ENCODE peak calls at places on chromosome 6, in eight cellular contexts. One of them, this sample, is unnamed.

GRCh38 chr6:25754508-25754907 is at the start of gene SLC17A4:
- DNase-seq in mucosa of descending colon: no peak
- DNase-seq in GM13976: no peak
- DNase-seq in pancreas: no peak
- DNase-seq in heart left ventricle: no peak
- DNase-seq in AG04450: no peak
- DNase-seq in GM12864: no peak
- DNase-seq in endothelial cell of umbilical vein: no peak
- DNase-seq in this sample: no peak

GRCh38 chr6:5619249-5619648 is 357.9 kb downstream of the FARS2 start:
- DNase-seq in AG04450: no peak
- DNase-seq in endothelial cell of umbilical vein: no peak
- DNase-seq in mucosa of descending colon: no peak
- DNase-seq in GM13976: peak
- DNase-seq in heart left ventricle: no peak
- DNase-seq in pancreas: no peak
- DNase-seq in GM12864: peak
- DNase-seq in this sample: no peak

GRCh38 chr6:143253630-143254029 is 192.9 kb downstream of the AIG1 start:
- DNase-seq in heart left ventricle: no peak
- DNase-seq in endothelial cell of umbilical vein: no peak
- DNase-seq in mucosa of descending colon: no peak
- DNase-seq in AG04450: no peak
- DNase-seq in GM12864: no peak
- DNase-seq in pancreas: no peak
- DNase-seq in GM13976: no peak
- DNase-seq in this sample: no peak

GRCh38 chr6:89562114-89562815 is 76.3 kb downstream of the LYRM2 start:
- DNase-seq in GM12864: no peak
- DNase-seq in pancreas: no peak
- DNase-seq in GM13976: no peak
- DNase-seq in heart left ventricle: no peak
- DNase-seq in AG04450: no peak
- DNase-seq in mucosa of descending colon: no peak
- DNase-seq in endothelial cell of umbilical vein: no peak
- DNase-seq in this sample: no peak

GRCh38 chr6:124441430-124441829 is 520.8 kb upstream of the RNF217 start:
- DNase-seq in GM12864: no peak
- DNase-seq in mucosa of descending colon: no peak
- DNase-seq in pancreas: no peak
- DNase-seq in endothelial cell of umbilical vein: no peak
- DNase-seq in heart left ventricle: no peak
- DNase-seq in GM13976: no peak
- DNase-seq in AG04450: no peak
- DNase-seq in this sample: no peak

GRCh38 chr6:43515808-43516207 is 918 bp downstream of the YIPF3 start:
- DNase-seq in AG04450: no peak
- DNase-seq in pancreas: no peak
- DNase-seq in mucosa of descending colon: no peak
- DNase-seq in endothelial cell of umbilical vein: no peak
- DNase-seq in heart left ventricle: no peak
- DNase-seq in GM13976: no peak
- DNase-seq in GM12864: no peak
- DNase-seq in this sample: no peak

GRCh38 chr6:39041072-39041471 is 7.5 kb upstream of the GLP1R start:
- DNase-seq in pancreas: no peak
- DNase-seq in heart left ventricle: no peak
- DNase-seq in GM13976: peak
- DNase-seq in AG04450: no peak
- DNase-seq in mucosa of descending colon: no peak
- DNase-seq in endothelial cell of umbilical vein: no peak
- DNase-seq in GM12864: no peak
- DNase-seq in this sample: peak

GRCh38 chr6:107821591-107821990 is 2.5 kb downstream of the SCML4 start:
- DNase-seq in GM12864: no peak
- DNase-seq in GM13976: no peak
- DNase-seq in pancreas: peak
- DNase-seq in AG04450: no peak
- DNase-seq in heart left ventricle: no peak
- DNase-seq in endothelial cell of umbilical vein: no peak
- DNase-seq in mucosa of descending colon: no peak
- DNase-seq in this sample: no peak

GRCh38 chr6:397056-397455 is 5.5 kb downstream of the IRF4 start:
- DNase-seq in GM12864: no peak
- DNase-seq in endothelial cell of umbilical vein: no peak
- DNase-seq in AG04450: no peak
- DNase-seq in heart left ventricle: no peak
- DNase-seq in mucosa of descending colon: no peak
- DNase-seq in pancreas: no peak
- DNase-seq in GM13976: no peak
- DNase-seq in this sample: no peak

GRCh38 chr6:157133856-157134255 is 189.5 kb downstream of the TMEM242 start:
- DNase-seq in GM12864: no peak
- DNase-seq in heart left ventricle: no peak
- DNase-seq in mucosa of descending colon: no peak
- DNase-seq in AG04450: no peak
- DNase-seq in GM13976: no peak
- DNase-seq in endothelial cell of umbilical vein: no peak
- DNase-seq in pancreas: no peak
- DNase-seq in this sample: no peak

GRCh38 chr6:56220078-56220477 is 27.3 kb downstream of the COL21A1 start:
- DNase-seq in GM12864: no peak
- DNase-seq in GM13976: no peak
- DNase-seq in heart left ventricle: no peak
- DNase-seq in AG04450: no peak
- DNase-seq in endothelial cell of umbilical vein: no peak
- DNase-seq in pancreas: no peak
- DNase-seq in mucosa of descending colon: no peak
- DNase-seq in this sample: no peak

GRCh38 chr6:53095716-53096115 is 30.5 kb downstream of the FBXO9 start:
- DNase-seq in heart left ventricle: no peak
- DNase-seq in endothelial cell of umbilical vein: no peak
- DNase-seq in GM12864: no peak
- DNase-seq in pancreas: no peak
- DNase-seq in AG04450: no peak
- DNase-seq in GM13976: no peak
- DNase-seq in mucosa of descending colon: no peak
- DNase-seq in this sample: no peak

GRCh38 chr6:112665815-112666214 is 318.7 kb downstream of the RFPL4B start:
- DNase-seq in AG04450: no peak
- DNase-seq in GM13976: no peak
- DNase-seq in endothelial cell of umbilical vein: peak
- DNase-seq in heart left ventricle: no peak
- DNase-seq in mucosa of descending colon: no peak
- DNase-seq in pancreas: no peak
- DNase-seq in GM12864: no peak
- DNase-seq in this sample: no peak

GRCh38 chr6:131199568-131200272 is 64.5 kb downstream of the AKAP7 start:
- DNase-seq in pancreas: no peak
- DNase-seq in heart left ventricle: no peak
- DNase-seq in GM12864: peak
- DNase-seq in mucosa of descending colon: peak
- DNase-seq in endothelial cell of umbilical vein: peak
- DNase-seq in GM13976: peak
- DNase-seq in AG04450: no peak
- DNase-seq in this sample: peak

GRCh38 chr6:105113422-105113821 is 66.4 kb downstream of the POPDC3 start:
- DNase-seq in endothelial cell of umbilical vein: no peak
- DNase-seq in pancreas: no peak
- DNase-seq in mucosa of descending colon: no peak
- DNase-seq in heart left ventricle: no peak
- DNase-seq in GM13976: no peak
- DNase-seq in AG04450: no peak
- DNase-seq in GM12864: no peak
- DNase-seq in this sample: no peak

GRCh38 chr6:105111871-105112270 is 67.9 kb downstream of the POPDC3 start:
- DNase-seq in heart left ventricle: no peak
- DNase-seq in GM12864: no peak
- DNase-seq in mucosa of descending colon: no peak
- DNase-seq in endothelial cell of umbilical vein: no peak
- DNase-seq in AG04450: no peak
- DNase-seq in GM13976: no peak
- DNase-seq in pancreas: no peak
- DNase-seq in this sample: no peak

GRCh38 chr6:105111093-105111492 is 68.7 kb downstream of the POPDC3 start:
- DNase-seq in GM13976: no peak
- DNase-seq in heart left ventricle: no peak
- DNase-seq in endothelial cell of umbilical vein: no peak
- DNase-seq in AG04450: no peak
- DNase-seq in pancreas: no peak
- DNase-seq in GM12864: no peak
- DNase-seq in mucosa of descending colon: no peak
- DNase-seq in this sample: no peak

GRCh38 chr6:105109955-105110650 is 69.7 kb downstream of the POPDC3 start:
- DNase-seq in endothelial cell of umbilical vein: no peak
- DNase-seq in heart left ventricle: no peak
- DNase-seq in GM13976: no peak
- DNase-seq in mucosa of descending colon: no peak
- DNase-seq in GM12864: no peak
- DNase-seq in pancreas: no peak
- DNase-seq in AG04450: no peak
- DNase-seq in this sample: no peak

DNA sequence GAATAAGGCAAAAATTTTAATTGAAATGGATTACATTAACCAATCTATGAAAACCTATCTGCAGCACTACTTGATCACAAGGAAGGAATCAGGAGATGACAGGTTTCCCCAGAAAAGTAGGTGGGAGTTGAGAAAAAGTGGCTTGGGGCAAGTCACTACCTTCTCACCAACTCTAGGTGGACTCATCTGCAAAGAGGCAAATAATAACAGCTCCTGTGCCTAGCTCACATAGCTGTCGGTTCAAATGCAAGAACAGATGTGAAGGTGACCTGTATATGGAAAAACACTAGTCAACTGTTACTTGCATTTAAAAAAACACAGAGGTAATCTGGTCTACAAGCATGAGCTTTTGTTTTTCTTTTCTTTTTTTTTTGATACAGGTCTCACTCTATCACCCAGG is 67.2 kb downstream of the POPDC3 start:
- DNase-seq in GM13976: no peak
- DNase-seq in AG04450: no peak
- DNase-seq in pancreas: no peak
- DNase-seq in GM12864: no peak
- DNase-seq in heart left ventricle: no peak
- DNase-seq in endothelial cell of umbilical vein: no peak
- DNase-seq in mucosa of descending colon: no peak
- DNase-seq in this sample: no peak
- TF ChIP-seq CTCF in GM13976: no peak
- TF ChIP-seq CTCF in AG04450: no peak
- TF ChIP-seq CTCF in pancreas: no peak
- TF ChIP-seq CTCF in GM12864: peak
- TF ChIP-seq CTCF in heart left ventricle: no peak
- TF ChIP-seq CTCF in endothelial cell of umbilical vein: no peak
- TF ChIP-seq CTCF in mucosa of descending colon: no peak
- TF ChIP-seq CTCF in this sample: no peak

GRCh38 chr6:151443449-151443848 is 8.5 kb downstream of the RMND1 start:
- DNase-seq in mucosa of descending colon: no peak
- DNase-seq in pancreas: no peak
- DNase-seq in heart left ventricle: no peak
- DNase-seq in endothelial cell of umbilical vein: no peak
- DNase-seq in GM13976: no peak
- DNase-seq in GM12864: no peak
- DNase-seq in AG04450: no peak
- DNase-seq in this sample: no peak

GRCh38 chr6:151440498-151440897 is 11.4 kb downstream of the RMND1 start:
- DNase-seq in mucosa of descending colon: no peak
- DNase-seq in GM12864: no peak
- DNase-seq in heart left ventricle: no peak
- DNase-seq in AG04450: no peak
- DNase-seq in GM13976: peak
- DNase-seq in pancreas: no peak
- DNase-seq in endothelial cell of umbilical vein: no peak
- DNase-seq in this sample: peak

GRCh38 chr6:151442359-151442758 is 9.6 kb downstream of the RMND1 start:
- DNase-seq in pancreas: no peak
- DNase-seq in GM12864: no peak
- DNase-seq in AG04450: no peak
- DNase-seq in GM13976: no peak
- DNase-seq in endothelial cell of umbilical vein: no peak
- DNase-seq in mucosa of descending colon: no peak
- DNase-seq in heart left ventricle: no peak
- DNase-seq in this sample: no peak

GRCh38 chr6:151441390-151442166 is 10.3 kb downstream of the RMND1 start:
- DNase-seq in endothelial cell of umbilical vein: no peak
- DNase-seq in AG04450: no peak
- DNase-seq in GM12864: no peak
- DNase-seq in heart left ventricle: no peak
- DNase-seq in GM13976: no peak
- DNase-seq in pancreas: no peak
- DNase-seq in mucosa of descending colon: no peak
- DNase-seq in this sample: no peak

DNA sequence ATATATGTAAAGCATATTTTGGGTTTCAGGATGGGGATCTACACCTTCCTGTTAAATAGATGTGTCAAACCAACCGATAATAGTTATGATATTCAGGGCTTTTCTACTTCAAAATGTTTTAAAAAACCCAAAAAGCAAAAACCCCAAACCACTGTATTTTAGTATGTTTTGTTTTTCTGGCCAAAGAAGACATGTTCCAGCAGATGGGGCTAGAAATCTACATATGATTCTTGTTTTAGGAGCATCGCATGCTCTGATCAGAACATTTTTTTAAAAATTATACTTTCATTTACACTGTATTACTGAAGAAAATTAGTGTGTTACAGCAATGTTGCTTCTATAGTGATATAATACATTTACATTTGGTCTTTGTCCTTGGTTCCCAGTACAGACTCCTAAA is 11.0 kb downstream of the RMND1 start:
- DNase-seq in mucosa of descending colon: no peak
- DNase-seq in AG04450: no peak
- DNase-seq in GM12864: no peak
- DNase-seq in heart left ventricle: no peak
- DNase-seq in GM13976: peak
- DNase-seq in pancreas: no peak
- DNase-seq in endothelial cell of umbilical vein: peak
- DNase-seq in this sample: peak
- TF ChIP-seq CTCF in mucosa of descending colon: no peak
- TF ChIP-seq CTCF in AG04450: peak
- TF ChIP-seq CTCF in GM12864: peak
- TF ChIP-seq CTCF in heart left ventricle: peak
- TF ChIP-seq CTCF in GM13976: no peak
- TF ChIP-seq CTCF in pancreas: no peak
- TF ChIP-seq CTCF in endothelial cell of umbilical vein: no peak
- TF ChIP-seq CTCF in this sample: peak

GRCh38 chr6:99349620-99350141 is at the start of gene FAXC:
- DNase-seq in endothelial cell of umbilical vein: peak
- DNase-seq in GM12864: no peak
- DNase-seq in mucosa of descending colon: peak
- DNase-seq in pancreas: peak
- DNase-seq in AG04450: no peak
- DNase-seq in heart left ventricle: no peak
- DNase-seq in GM13976: peak
- DNase-seq in this sample: peak
- TF ChIP-seq CTCF in endothelial cell of umbilical vein: no peak
- TF ChIP-seq CTCF in GM12864: no peak
- TF ChIP-seq CTCF in mucosa of descending colon: no peak
- TF ChIP-seq CTCF in pancreas: no peak
- TF ChIP-seq CTCF in AG04450: peak
- TF ChIP-seq CTCF in heart left ventricle: no peak
- TF ChIP-seq CTCF in GM13976: no peak
- TF ChIP-seq CTCF in this sample: no peak

DNA sequence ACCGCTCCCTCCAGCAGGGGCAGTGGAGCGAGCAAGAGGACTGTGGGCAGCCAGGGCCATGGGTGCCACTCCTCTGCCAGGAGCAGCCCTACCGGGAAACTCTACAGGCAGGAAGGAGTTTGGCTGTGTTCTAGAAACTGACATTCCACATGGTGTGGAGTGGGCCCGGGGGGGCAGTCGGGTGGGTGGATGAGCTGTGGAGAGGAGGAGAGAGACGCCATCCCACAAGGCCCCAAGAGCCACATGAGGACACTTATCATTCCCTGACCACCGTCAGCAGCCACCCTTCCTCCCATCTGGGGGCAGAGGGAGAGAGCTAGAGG is 10.8 kb upstream of the MLN start:
- DNase-seq in heart left ventricle: no peak
- DNase-seq in pancreas: no peak
- DNase-seq in GM12864: no peak
- DNase-seq in mucosa of descending colon: no peak
- DNase-seq in endothelial cell of umbilical vein: no peak
- DNase-seq in AG04450: no peak
- DNase-seq in GM13976: no peak
- DNase-seq in this sample: no peak
- TF ChIP-seq CTCF in heart left ventricle: no peak
- TF ChIP-seq CTCF in pancreas: no peak
- TF ChIP-seq CTCF in GM12864: no peak
- TF ChIP-seq CTCF in mucosa of descending colon: no peak
- TF ChIP-seq CTCF in endothelial cell of umbilical vein: no peak
- TF ChIP-seq CTCF in AG04450: no peak
- TF ChIP-seq CTCF in GM13976: no peak
- TF ChIP-seq CTCF in this sample: no peak

This sample was measured in GM13977.